ENCODE peak calls at places on chromosomes 11 and 22, in eight cellular contexts. M, Q, V, L, X, N, D and P are unnamed samples.

GRCh38 chr22:35570686-35571194 is 30.1 kb downstream of the RASD2 start:
- DNase-seq in Q (no peak), X (no peak), L (peak), M (no peak), D (no peak), V (no peak), N (no peak), P (no peak)

GRCh38 chr22:44108806-44109385 is 71.8 kb upstream of the PARVG start:
- DNase-seq in V (no peak), N (no peak), D (no peak), L (peak), Q (no peak), M (no peak), X (no peak), P (no peak)

GRCh38 chr11:112613051-112613972 is 347.9 kb upstream of the NCAM1 start:
- DNase-seq in D (no peak), X (no peak), N (no peak), M (peak), L (no peak), Q (no peak), V (no peak), P (peak)

GRCh38 chr11:20013346-20014066 is 146.8 kb downstream of the DBX1 start:
- DNase-seq in X (peak), M (peak), L (peak), D (no peak), Q (no peak), V (no peak), N (no peak), P (no peak)

GRCh38 chr11:5712507-5712906 is 22.9 kb downstream of the TRIM22 start:
- DNase-seq in V (peak), D (no peak), N (no peak), M (peak), L (no peak), X (no peak), Q (no peak), P (no peak)

GRCh38 chr11:133809525-133810178 is 35.7 kb downstream of the SPATA19 start:
- DNase-seq in D (peak), Q (no peak), L (no peak), M (no peak), N (no peak), X (peak), V (no peak), P (no peak)

GRCh38 chr11:12140186-12140938 is 30.0 kb downstream of the MICAL2 start:
- DNase-seq in L (no peak), X (no peak), D (no peak), V (no peak), N (no peak), M (no peak), Q (no peak), P (no peak)

GRCh38 chr11:120515186-120515723 is 3.7 kb downstream of the GRIK4 start:
- DNase-seq in X (no peak), D (no peak), V (no peak), L (no peak), N (no peak), M (no peak), Q (no peak), P (no peak)

GRCh38 chr22:39351689-39352214 is 2.0 kb downstream of the SYNGR1 start:
- DNase-seq in X (no peak), L (no peak), D (no peak), V (no peak), N (no peak), Q (no peak), M (peak), P (no peak)

GRCh38 chr11:78251083-78251699 is 62.5 kb downstream of the USP35 start:
- DNase-seq in V (no peak), N (no peak), L (no peak), Q (no peak), D (no peak), X (no peak), M (peak), P (no peak)

GRCh38 chr11:109783017-109783416 is 310.2 kb upstream of the ZC3H12C start:
- DNase-seq in V (no peak), D (no peak), M (peak), L (no peak), N (no peak), Q (no peak), X (no peak), P (no peak)

GRCh38 chr11:78072455-78072854 is 7.2 kb downstream of the NDUFC2 start:
- DNase-seq in Q (no peak), L (no peak), D (no peak), V (no peak), X (no peak), N (no peak), M (no peak), P (no peak)

GRCh38 chr11:34223021-34223813 is 117.8 kb downstream of the NAT10 start:
- DNase-seq in Q (peak), D (peak), M (peak), X (peak), L (peak), V (no peak), N (peak), P (no peak)

GRCh38 chr11:77789731-77790476 is 30.6 kb downstream of the RSF1 start:
- DNase-seq in X (no peak), N (no peak), D (no peak), Q (no peak), M (no peak), L (no peak), V (no peak), P (no peak)

GRCh38 chr22:28989035-28989464 is 72.6 kb downstream of the C22orf31 start:
- DNase-seq in M (no peak), L (no peak), V (no peak), D (no peak), X (no peak), Q (no peak), N (no peak), P (no peak)

GRCh38 chr11:90601261-90601660 is 378.4 kb upstream of the CHORDC1 start:
- DNase-seq in N (no peak), M (no peak), V (no peak), Q (no peak), X (no peak), D (no peak), L (no peak), P (no peak)

GRCh38 chr22:37010976-37011375 is 8.3 kb downstream of the TST start:
- DNase-seq in V (no peak), D (no peak), Q (no peak), L (peak), M (no peak), X (no peak), N (no peak), P (no peak)

GRCh38 chr11:109338131-109338530 is 83.9 kb upstream of the C11orf87 start:
- DNase-seq in M (peak), Q (no peak), D (no peak), X (no peak), L (no peak), N (no peak), V (no peak), P (no peak)

GRCh38 chr11:119673389-119674336 is 55.3 kb downstream of the NECTIN1 start:
- DNase-seq in V (no peak), D (no peak), L (no peak), N (no peak), Q (no peak), X (peak), M (no peak), P (no peak)

GRCh38 chr11:91790346-91790745 is 434.3 kb upstream of the FAT3 start:
- DNase-seq in X (no peak), D (no peak), M (no peak), L (no peak), Q (no peak), V (no peak), N (no peak), P (no peak)

GRCh38 chr22:37982938-37983859 is 1.2 kb downstream of the SOX10 start:
- DNase-seq in D (no peak), L (no peak), M (no peak), N (no peak), Q (no peak), V (peak), X (no peak), P (no peak)

GRCh38 chr22:46263208-46263575 is at the start of gene PKDREJ:
- DNase-seq in X (no peak), M (no peak), N (no peak), D (no peak), V (no peak), Q (no peak), L (no peak), P (no peak)

GRCh38 chr11:110827276-110827675 is 115.0 kb upstream of the ARHGAP20 start:
- DNase-seq in Q (no peak), X (no peak), L (no peak), N (no peak), M (no peak), V (no peak), D (no peak), P (no peak)
- TF ChIP-seq CTCF in Q (no peak), X (no peak), L (no peak), N (no peak), M (no peak), V (no peak), D (no peak), P (no peak)

GRCh38 chr11:65870706-65871681 is 1.6 kb downstream of the EFEMP2 start:
- DNase-seq in Q (no peak), N (no peak), D (no peak), L (peak), V (no peak), X (no peak), M (no peak), P (no peak)
- H3K4me3 ChIP-seq in Q (no peak), N (peak), D (no peak), L (peak), V (no peak), X (no peak), M (peak), P (peak)

GRCh38 chr11:86067230-86068137 is 1.4 kb downstream of the PICALM start:
- DNase-seq in Q (no peak), V (no peak), D (no peak), N (no peak), M (no peak), X (peak), L (no peak), P (no peak)

GRCh38 chr11:86068138-86068861 is 584 bp downstream of the PICALM start:
- DNase-seq in M (no peak), X (peak), Q (peak), N (no peak), V (peak), D (peak), L (peak), P (no peak)

GRCh38 chr11:86066033-86066432 is 2.9 kb downstream of the PICALM start:
- DNase-seq in Q (no peak), D (no peak), N (no peak), L (no peak), M (no peak), V (no peak), X (no peak), P (no peak)

GRCh38 chr11:86068951-86069407 is at the start of gene PICALM:
- DNase-seq in Q (peak), D (peak), N (peak), M (peak), X (peak), L (peak), V (peak), P (peak)

GRCh38 chr11:86066606-86067229 is 2.2 kb downstream of the PICALM start:
- DNase-seq in V (no peak), M (no peak), X (no peak), Q (no peak), N (no peak), L (no peak), D (no peak), P (no peak)
- TF ChIP-seq CTCF in V (no peak), M (no peak), X (no peak), Q (no peak), N (no peak), L (no peak), D (no peak), P (no peak)

GRCh38 chr22:20015971-20016733 is 471 bp downstream of the ARVCF start:
- DNase-seq in Q (no peak), N (no peak), M (no peak), D (no peak), V (peak), X (peak), L (peak), P (no peak)
- H3K4me3 ChIP-seq in Q (peak), N (peak), M (peak), D (peak), V (peak), X (peak), L (peak), P (peak)

GRCh38 chr11:74492084-74492483 is 1.4 kb downstream of the LIPT2 start:
- DNase-seq in V (no peak), M (no peak), Q (no peak), L (no peak), D (no peak), N (no peak), X (no peak), P (no peak)

GRCh38 chr11:74492974-74493815 is at the start of gene LIPT2:
- DNase-seq in V (peak), X (peak), N (peak), D (peak), L (peak), M (peak), Q (peak), P (peak)

GRCh38 chr11:74485868-74486267 is 7.7 kb downstream of the LIPT2 start:
- DNase-seq in M (no peak), L (no peak), X (no peak), N (no peak), V (no peak), Q (no peak), D (no peak), P (no peak)

GRCh38 chr11:74490945-74491344 is 2.6 kb downstream of the LIPT2 start:
- DNase-seq in L (no peak), V (no peak), X (no peak), Q (no peak), N (no peak), M (no peak), D (no peak), P (no peak)

DNA sequence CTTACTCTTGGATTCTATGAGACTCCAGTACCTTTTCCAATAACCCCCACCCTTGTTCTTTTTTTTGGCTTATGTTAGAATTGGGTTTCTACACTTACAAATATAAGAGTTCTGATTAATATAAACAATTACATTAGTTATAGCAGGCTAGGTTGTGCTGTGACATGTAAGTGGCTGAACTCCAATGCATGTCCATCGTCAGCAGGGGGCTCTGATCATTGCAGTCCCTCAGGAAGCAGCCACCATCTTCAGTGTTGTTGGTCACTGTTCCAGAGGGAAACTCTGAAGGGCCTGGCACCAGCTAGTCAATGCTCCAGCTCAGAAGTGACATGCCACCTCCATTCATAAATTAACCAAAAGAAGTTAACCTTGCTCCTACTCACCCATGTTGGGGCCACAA is 5.6 kb downstream of the LIPT2 start:
- DNase-seq in L (no peak), X (no peak), Q (no peak), M (no peak), V (no peak), N (no peak), D (no peak), P (no peak)
- TF ChIP-seq CTCF in L (no peak), X (no peak), Q (no peak), M (peak), V (peak), N (peak), D (no peak), P (peak)

GRCh38 chr11:61066645-61067044 is 35.6 kb upstream of the CD5 start:
- DNase-seq in X (no peak), M (no peak), Q (no peak), V (no peak), L (no peak), N (no peak), D (no peak), P (no peak)
- H3K4me3 ChIP-seq in X (no peak), M (no peak), Q (no peak), V (no peak), L (no peak), N (no peak), D (no peak), P (no peak)

GRCh38 chr11:72102946-72103753 is at the start of gene LAMTOR1:
- DNase-seq in N (peak), Q (peak), L (peak), D (peak), V (peak), M (peak), X (peak), P (peak)
- TF ChIP-seq CTCF in N (peak), Q (peak), L (peak), D (peak), V (peak), M (peak), X (peak), P (peak)

DNA sequence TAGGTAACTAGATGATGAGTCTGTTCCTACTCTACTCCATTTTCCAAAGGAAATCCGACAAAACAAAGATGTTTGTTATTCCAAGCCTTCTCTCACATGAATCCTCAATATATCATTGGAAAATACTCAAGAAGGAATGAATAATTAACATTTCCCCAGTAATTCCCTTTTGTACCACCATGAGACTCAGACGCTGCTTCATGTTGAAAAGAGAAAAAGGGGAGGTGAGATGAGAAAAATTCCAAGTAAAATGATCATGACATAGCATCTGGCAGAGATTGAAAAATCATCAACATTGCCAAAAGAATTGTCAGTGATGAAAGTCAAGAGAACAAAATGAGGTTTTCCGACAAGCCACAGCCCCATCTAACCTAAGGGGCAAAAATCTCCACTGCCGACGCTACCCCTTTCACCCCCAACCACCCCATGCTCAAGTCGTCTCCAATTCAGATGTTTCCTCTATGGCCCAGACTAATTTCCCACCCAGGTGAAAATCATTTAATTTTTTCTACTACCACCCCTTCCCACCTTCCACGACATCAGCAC is 1.3 kb downstream of the RAB6A start:
- DNase-seq in D (no peak), Q (no peak), V (no peak), N (no peak), L (no peak), M (peak), X (peak), P (no peak)
- H3K4me3 ChIP-seq in D (peak), Q (peak), V (peak), N (peak), L (peak), M (peak), X (peak), P (peak)

GRCh38 chr11:18322818-18323570 is 627 bp downstream of the GTF2H1 start:
- DNase-seq in D (peak), N (no peak), X (no peak), V (no peak), Q (no peak), M (no peak), L (no peak), P (no peak)
- TF ChIP-seq CTCF in D (no peak), N (no peak), X (no peak), V (no peak), Q (no peak), M (no peak), L (no peak), P (no peak)

GRCh38 chr11:13777341-13777985 is 109.0 kb downstream of the FAR1 start:
- DNase-seq in L (no peak), M (no peak), Q (no peak), D (no peak), V (no peak), X (no peak), N (no peak), P (no peak)
- H3K4me3 ChIP-seq in L (no peak), M (no peak), Q (no peak), D (no peak), V (no peak), X (no peak), N (no peak), P (no peak)